ENCODE peak calls at places on chromosomes 16 and 17, in six cellular contexts. One of them, this sample, is unnamed.

GRCh38 chr17:6548578-6549330 is 7.6 kb downstream of the PITPNM3 start:
- DNase-seq in GM13977: no peak
- DNase-seq in progenitor cell of endocrine pancreas: no peak
- DNase-seq in tibial nerve: no peak
- DNase-seq in WTC11: no peak
- DNase-seq in left ventricle myocardium inferior: no peak
- DNase-seq in this sample: no peak

GRCh38 chr17:10233157-10233556 is 34.8 kb upstream of the GAS7 start:
- DNase-seq in GM13977: no peak
- DNase-seq in progenitor cell of endocrine pancreas: no peak
- DNase-seq in tibial nerve: no peak
- DNase-seq in WTC11: no peak
- DNase-seq in left ventricle myocardium inferior: no peak
- DNase-seq in this sample: no peak

GRCh38 chr17:67602974-67603373 is 114.8 kb upstream of the NOL11 start:
- DNase-seq in GM13977: peak
- DNase-seq in progenitor cell of endocrine pancreas: peak
- DNase-seq in tibial nerve: no peak
- DNase-seq in WTC11: peak
- DNase-seq in left ventricle myocardium inferior: no peak
- DNase-seq in this sample: peak

GRCh38 chr16:78608305-78608776 is 508.9 kb downstream of the WWOX start:
- DNase-seq in GM13977: no peak
- DNase-seq in progenitor cell of endocrine pancreas: no peak
- DNase-seq in tibial nerve: no peak
- DNase-seq in WTC11: no peak
- DNase-seq in left ventricle myocardium inferior: no peak
- DNase-seq in this sample: no peak

GRCh38 chr16:78407191-78407590 is 307.7 kb downstream of the WWOX start:
- DNase-seq in GM13977: no peak
- DNase-seq in progenitor cell of endocrine pancreas: no peak
- DNase-seq in tibial nerve: no peak
- DNase-seq in WTC11: no peak
- DNase-seq in left ventricle myocardium inferior: no peak
- DNase-seq in this sample: no peak

GRCh38 chr17:4154201-4154600 is 11.2 kb downstream of the CYB5D2 start:
- DNase-seq in GM13977: no peak
- DNase-seq in progenitor cell of endocrine pancreas: no peak
- DNase-seq in tibial nerve: no peak
- DNase-seq in WTC11: no peak
- DNase-seq in left ventricle myocardium inferior: no peak
- DNase-seq in this sample: no peak

GRCh38 chr16:26598061-26598460 is 468.7 kb upstream of the C16orf82 start:
- DNase-seq in GM13977: no peak
- DNase-seq in progenitor cell of endocrine pancreas: no peak
- DNase-seq in tibial nerve: no peak
- DNase-seq in WTC11: no peak
- DNase-seq in left ventricle myocardium inferior: no peak
- DNase-seq in this sample: no peak

GRCh38 chr17:42809250-42809649 is 10.6 kb downstream of the CNTD1 start:
- DNase-seq in GM13977: no peak
- DNase-seq in progenitor cell of endocrine pancreas: no peak
- DNase-seq in tibial nerve: peak
- DNase-seq in WTC11: no peak
- DNase-seq in left ventricle myocardium inferior: no peak
- DNase-seq in this sample: no peak

GRCh38 chr16:48308535-48308934 is 61.2 kb upstream of the ABCC11 start:
- DNase-seq in GM13977: no peak
- DNase-seq in progenitor cell of endocrine pancreas: no peak
- DNase-seq in tibial nerve: no peak
- DNase-seq in WTC11: no peak
- DNase-seq in left ventricle myocardium inferior: no peak
- DNase-seq in this sample: no peak

GRCh38 chr16:22186517-22186916 is 19.6 kb upstream of the EEF2K start:
- DNase-seq in GM13977: no peak
- DNase-seq in progenitor cell of endocrine pancreas: no peak
- DNase-seq in tibial nerve: no peak
- DNase-seq in WTC11: peak
- DNase-seq in left ventricle myocardium inferior: no peak
- DNase-seq in this sample: no peak
- TF ChIP-seq CTCF in GM13977: peak
- TF ChIP-seq CTCF in progenitor cell of endocrine pancreas: peak
- TF ChIP-seq CTCF in tibial nerve: no peak
- TF ChIP-seq CTCF in WTC11: peak
- TF ChIP-seq CTCF in left ventricle myocardium inferior: no peak
- TF ChIP-seq CTCF in this sample: no peak

DNA sequence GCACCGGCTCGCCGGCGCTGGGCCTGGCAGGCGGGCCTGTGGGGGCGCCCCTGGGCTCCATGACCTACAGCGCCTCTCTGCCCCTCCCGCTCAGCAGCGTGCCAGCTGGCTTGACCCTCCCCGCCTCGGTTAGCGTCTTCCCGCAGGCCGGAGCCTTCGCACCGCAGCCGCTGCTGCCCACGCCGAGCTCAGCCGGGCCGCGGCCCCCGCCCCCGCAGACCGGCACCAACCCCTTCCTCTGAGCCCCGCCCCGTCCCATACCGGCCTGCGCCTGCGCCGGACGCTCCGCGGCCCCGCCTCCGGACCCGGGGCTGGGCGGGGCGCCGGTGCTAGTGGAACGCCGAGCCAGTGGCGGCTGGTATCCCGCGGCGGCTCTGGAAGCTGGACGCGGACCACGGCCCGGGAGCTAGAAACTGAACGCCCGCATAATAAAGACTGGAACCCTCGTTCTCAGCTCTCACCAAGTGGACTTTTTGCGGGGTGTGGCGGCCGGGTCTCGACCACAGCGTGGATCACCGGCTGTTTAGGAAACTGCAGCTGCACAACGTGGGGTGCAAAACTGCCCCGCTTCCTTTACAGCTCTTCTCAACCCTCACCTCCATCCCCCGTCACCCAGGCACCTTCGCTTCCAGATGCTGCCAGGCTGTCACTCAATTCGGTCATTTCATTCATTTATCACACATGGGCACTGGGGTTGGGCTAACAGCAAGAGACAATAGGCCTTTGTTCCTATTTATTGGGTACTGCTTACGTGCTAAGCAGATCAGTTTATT is 4.9 kb upstream of the SPATA20 start:
- DNase-seq in GM13977: peak
- DNase-seq in progenitor cell of endocrine pancreas: peak
- DNase-seq in tibial nerve: peak
- DNase-seq in WTC11: peak
- DNase-seq in left ventricle myocardium inferior: peak
- DNase-seq in this sample: peak
- TF ChIP-seq CTCF in GM13977: peak
- TF ChIP-seq CTCF in progenitor cell of endocrine pancreas: peak
- TF ChIP-seq CTCF in tibial nerve: peak
- TF ChIP-seq CTCF in WTC11: no peak
- TF ChIP-seq CTCF in left ventricle myocardium inferior: peak
- TF ChIP-seq CTCF in this sample: no peak

DNA sequence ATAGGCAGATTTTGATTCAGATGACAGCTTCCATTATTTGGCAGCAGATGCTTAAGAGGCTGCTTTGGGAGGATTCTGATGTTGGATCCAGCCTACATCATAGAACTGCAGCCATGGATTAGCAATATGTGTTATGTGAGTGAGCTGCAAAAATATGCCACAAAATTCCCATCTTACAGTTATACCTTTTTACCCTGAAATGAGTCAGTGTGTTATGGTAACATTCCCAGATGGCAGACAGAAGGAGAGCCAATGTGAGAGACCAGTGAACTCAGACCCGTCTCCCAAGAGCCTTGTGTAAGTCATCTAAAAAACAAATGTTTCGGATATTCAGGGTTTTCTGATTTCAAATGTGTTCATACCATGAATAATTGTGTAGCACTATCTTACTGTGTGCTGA is 206.1 kb downstream of the CDH13 start:
- DNase-seq in GM13977: no peak
- DNase-seq in progenitor cell of endocrine pancreas: no peak
- DNase-seq in tibial nerve: no peak
- DNase-seq in WTC11: no peak
- DNase-seq in left ventricle myocardium inferior: no peak
- DNase-seq in this sample: no peak
- TF ChIP-seq CTCF in GM13977: no peak
- TF ChIP-seq CTCF in progenitor cell of endocrine pancreas: no peak
- TF ChIP-seq CTCF in tibial nerve: no peak
- TF ChIP-seq CTCF in WTC11: no peak
- TF ChIP-seq CTCF in left ventricle myocardium inferior: no peak
- TF ChIP-seq CTCF in this sample: no peak

GRCh38 chr16:30075503-30076275 is at the start of gene PPP4C:
- DNase-seq in GM13977: peak
- DNase-seq in progenitor cell of endocrine pancreas: peak
- DNase-seq in tibial nerve: peak
- DNase-seq in WTC11: peak
- DNase-seq in left ventricle myocardium inferior: peak
- DNase-seq in this sample: peak
- TF ChIP-seq CTCF in GM13977: no peak
- TF ChIP-seq CTCF in progenitor cell of endocrine pancreas: peak
- TF ChIP-seq CTCF in tibial nerve: no peak
- TF ChIP-seq CTCF in WTC11: no peak
- TF ChIP-seq CTCF in left ventricle myocardium inferior: peak
- TF ChIP-seq CTCF in this sample: no peak

GRCh38 chr17:76865174-76865573 is 3.0 kb upstream of the MGAT5B start:
- DNase-seq in GM13977: no peak
- DNase-seq in progenitor cell of endocrine pancreas: no peak
- DNase-seq in tibial nerve: no peak
- DNase-seq in WTC11: no peak
- DNase-seq in left ventricle myocardium inferior: no peak
- DNase-seq in this sample: no peak

GRCh38 chr17:76867578-76868175 is 527 bp upstream of the MGAT5B start:
- DNase-seq in GM13977: no peak
- DNase-seq in progenitor cell of endocrine pancreas: no peak
- DNase-seq in tibial nerve: no peak
- DNase-seq in WTC11: peak
- DNase-seq in left ventricle myocardium inferior: no peak
- DNase-seq in this sample: no peak

GRCh38 chr17:76866774-76867577 is 1.2 kb upstream of the MGAT5B start:
- DNase-seq in GM13977: no peak
- DNase-seq in progenitor cell of endocrine pancreas: no peak
- DNase-seq in tibial nerve: no peak
- DNase-seq in WTC11: no peak
- DNase-seq in left ventricle myocardium inferior: no peak
- DNase-seq in this sample: no peak

GRCh38 chr17:76868176-76868668 is at the start of gene MGAT5B:
- DNase-seq in GM13977: peak
- DNase-seq in progenitor cell of endocrine pancreas: peak
- DNase-seq in tibial nerve: peak
- DNase-seq in WTC11: peak
- DNase-seq in left ventricle myocardium inferior: peak
- DNase-seq in this sample: peak

GRCh38 chr17:76866203-76866602 is 2.0 kb upstream of the MGAT5B start:
- DNase-seq in GM13977: no peak
- DNase-seq in progenitor cell of endocrine pancreas: no peak
- DNase-seq in tibial nerve: no peak
- DNase-seq in WTC11: no peak
- DNase-seq in left ventricle myocardium inferior: no peak
- DNase-seq in this sample: no peak
- TF ChIP-seq CTCF in GM13977: no peak
- TF ChIP-seq CTCF in progenitor cell of endocrine pancreas: no peak
- TF ChIP-seq CTCF in tibial nerve: no peak
- TF ChIP-seq CTCF in WTC11: no peak
- TF ChIP-seq CTCF in left ventricle myocardium inferior: no peak
- TF ChIP-seq CTCF in this sample: no peak

DNA sequence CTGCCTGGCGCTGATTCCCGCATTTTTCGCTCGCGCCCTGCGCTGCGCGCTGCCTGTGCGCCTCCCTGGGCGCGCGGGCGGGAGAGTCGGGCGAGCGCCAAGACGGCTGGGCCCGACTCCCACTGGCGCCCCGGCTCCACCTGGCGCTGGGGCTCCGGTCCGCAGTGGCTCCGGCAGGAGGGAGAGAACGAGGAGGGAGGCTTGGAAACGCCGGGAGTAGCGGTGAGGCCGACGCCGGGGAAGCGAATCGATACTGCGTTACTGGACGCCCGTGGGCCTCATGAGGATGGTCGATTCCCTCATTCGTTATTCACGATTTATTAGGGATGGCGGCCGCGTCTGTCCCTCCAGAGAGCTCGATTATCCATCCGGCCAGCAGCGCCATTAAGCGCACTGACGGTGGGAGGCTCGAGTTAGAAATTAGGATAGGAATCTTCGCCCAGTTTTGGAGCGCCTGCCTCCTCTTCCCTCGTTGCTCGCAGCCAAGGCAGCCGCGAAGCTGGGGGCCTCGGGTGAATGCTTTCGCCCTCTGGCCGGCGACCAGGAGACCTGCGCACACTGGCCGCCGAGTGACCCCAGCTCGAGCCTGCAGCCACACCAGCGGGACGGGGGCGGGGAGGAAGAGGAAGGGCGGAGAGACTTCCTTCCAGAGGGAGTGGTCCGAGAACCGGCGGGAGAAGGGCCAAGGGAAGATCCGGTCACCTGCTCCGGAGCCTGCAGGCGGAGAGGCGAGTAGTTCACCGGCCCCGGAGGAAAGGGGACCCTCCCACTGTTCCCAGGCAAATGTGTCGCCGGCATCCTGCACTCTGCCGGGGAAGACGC is 1.3 kb upstream of the PCGF2 start:
- DNase-seq in GM13977: no peak
- DNase-seq in progenitor cell of endocrine pancreas: peak
- DNase-seq in tibial nerve: peak
- DNase-seq in WTC11: peak
- DNase-seq in left ventricle myocardium inferior: peak
- DNase-seq in this sample: peak
- TF ChIP-seq CTCF in GM13977: peak
- TF ChIP-seq CTCF in progenitor cell of endocrine pancreas: no peak
- TF ChIP-seq CTCF in tibial nerve: no peak
- TF ChIP-seq CTCF in WTC11: no peak
- TF ChIP-seq CTCF in left ventricle myocardium inferior: no peak
- TF ChIP-seq CTCF in this sample: no peak

GRCh38 chr17:74287203-74287602 is 13.2 kb downstream of the DNAI2 start:
- DNase-seq in GM13977: no peak
- DNase-seq in progenitor cell of endocrine pancreas: no peak
- DNase-seq in tibial nerve: no peak
- DNase-seq in WTC11: no peak
- DNase-seq in left ventricle myocardium inferior: no peak
- DNase-seq in this sample: no peak

GRCh38 chr17:74289688-74290087 is 15.7 kb downstream of the DNAI2 start:
- DNase-seq in GM13977: no peak
- DNase-seq in progenitor cell of endocrine pancreas: no peak
- DNase-seq in tibial nerve: no peak
- DNase-seq in WTC11: no peak
- DNase-seq in left ventricle myocardium inferior: no peak
- DNase-seq in this sample: no peak

GRCh38 chr17:74292495-74292894 is 18.5 kb downstream of the DNAI2 start:
- DNase-seq in GM13977: no peak
- DNase-seq in progenitor cell of endocrine pancreas: no peak
- DNase-seq in tibial nerve: no peak
- DNase-seq in WTC11: no peak
- DNase-seq in left ventricle myocardium inferior: no peak
- DNase-seq in this sample: no peak

GRCh38 chr17:74288785-74289184 is 14.8 kb downstream of the DNAI2 start:
- DNase-seq in GM13977: peak
- DNase-seq in progenitor cell of endocrine pancreas: no peak
- DNase-seq in tibial nerve: no peak
- DNase-seq in WTC11: no peak
- DNase-seq in left ventricle myocardium inferior: no peak
- DNase-seq in this sample: no peak

GRCh38 chr17:74290340-74290739 is 16.3 kb downstream of the DNAI2 start:
- DNase-seq in GM13977: no peak
- DNase-seq in progenitor cell of endocrine pancreas: no peak
- DNase-seq in tibial nerve: no peak
- DNase-seq in WTC11: no peak
- DNase-seq in left ventricle myocardium inferior: no peak
- DNase-seq in this sample: no peak
- TF ChIP-seq CTCF in GM13977: no peak
- TF ChIP-seq CTCF in progenitor cell of endocrine pancreas: no peak
- TF ChIP-seq CTCF in tibial nerve: no peak
- TF ChIP-seq CTCF in WTC11: no peak
- TF ChIP-seq CTCF in left ventricle myocardium inferior: no peak
- TF ChIP-seq CTCF in this sample: no peak